ENCODE peak calls at places on chromosome 18, in four cellular contexts. Z is EH; C is Panc1; K is CD4-positive, alpha-beta T cell. P is an unnamed sample.

GRCh38 chr18:63829886-63830285 is 54.7 kb downstream of the SERPINB7 start:
- DNase-seq in C (no peak), K (no peak), Z (peak), P (no peak)

GRCh38 chr18:24018299-24018910 is 3.9 kb downstream of the TTC39C start:
- DNase-seq in C (no peak), Z (no peak), K (no peak), P (no peak)

GRCh38 chr18:21739604-21740473 is 753 bp upstream of the MIB1 start:
- DNase-seq in C (peak), Z (no peak), K (no peak), P (peak)

GRCh38 chr18:38487521-38487920 is 921.9 kb upstream of the CELF4 start:
- DNase-seq in C (no peak), Z (no peak), K (no peak), P (no peak)

GRCh38 chr18:22606563-22607283 is 189.0 kb upstream of the CTAGE1 start:
- DNase-seq in K (no peak), Z (peak), C (no peak), P (no peak)

GRCh38 chr18:73793386-73793785 is 354.2 kb downstream of the FBXO15 start:
- DNase-seq in Z (peak), K (no peak), C (no peak), P (no peak)

GRCh38 chr18:363327-364115 is 95.7 kb upstream of the THOC1 start:
- DNase-seq in C (no peak), Z (peak), K (no peak), P (no peak)

GRCh38 chr18:32661486-32662299 is 111.1 kb downstream of the KLHL14 start:
- DNase-seq in C (peak), K (no peak), Z (no peak), P (no peak)

GRCh38 chr18:11310476-11311086 is 161.2 kb upstream of the PIEZO2 start:
- DNase-seq in K (no peak), C (peak), Z (peak), P (peak)

GRCh38 chr18:7645756-7646155 is 78.6 kb downstream of the PTPRM start:
- DNase-seq in C (no peak), Z (no peak), K (no peak), P (no peak)

GRCh38 chr18:9379118-9379517 is 44.5 kb downstream of the TWSG1 start:
- DNase-seq in Z (no peak), K (no peak), C (no peak), P (no peak)

GRCh38 chr18:8752329-8752728 is 47.0 kb downstream of the MTCL1 start:
- DNase-seq in C (no peak), Z (peak), K (no peak), P (no peak)

GRCh38 chr18:3596324-3597158 is 146.6 kb downstream of the TGIF1 start:
- DNase-seq in K (no peak), Z (peak), C (no peak), P (peak)

GRCh38 chr18:60391571-60392226 is 19.1 kb upstream of the MC4R start:
- DNase-seq in Z (peak), C (no peak), K (no peak), P (no peak)

GRCh38 chr18:78891185-78891762 is 88.3 kb upstream of the SALL3 start:
- DNase-seq in K (no peak), C (no peak), Z (no peak), P (no peak)

GRCh38 chr18:26443853-26444252 is 104.5 kb downstream of the KCTD1 start:
- DNase-seq in C (no peak), Z (no peak), K (no peak), P (no peak)

GRCh38 chr18:43931439-43931838 is 654.1 kb upstream of the SYT4 start:
- DNase-seq in Z (no peak), K (no peak), C (no peak), P (no peak)

GRCh38 chr18:78898066-78898465 is 81.6 kb upstream of the SALL3 start:
- DNase-seq in K (no peak), C (no peak), Z (no peak), P (no peak)

GRCh38 chr18:63031439-63031838 is 288.1 kb downstream of the BCL2 start:
- DNase-seq in K (no peak), Z (no peak), C (no peak), P (no peak)

GRCh38 chr18:11660691-11661090 is 28.4 kb upstream of the GNAL start:
- DNase-seq in C (no peak), Z (no peak), K (no peak), P (no peak)

GRCh38 chr18:30954262-30954661 is 88.3 kb downstream of the DSC3 start:
- DNase-seq in Z (no peak), C (no peak), K (no peak), P (no peak)

GRCh38 chr18:48359626-48360025 is 49.6 kb downstream of the ZBTB7C start:
- DNase-seq in C (no peak), Z (no peak), K (no peak), P (no peak)

GRCh38 chr18:66616523-66616983 is 12.7 kb upstream of the CDH19 start:
- DNase-seq in Z (no peak), K (no peak), C (no peak), P (no peak)

GRCh38 chr18:30094556-30094955 is 948.0 kb downstream of the DSC3 start:
- DNase-seq in K (no peak), Z (peak), C (no peak), P (no peak)

GRCh38 chr18:76679877-76680276 is 142.5 kb upstream of the ZNF236 start:
- DNase-seq in Z (no peak), K (no peak), C (no peak), P (no peak)

GRCh38 chr18:57519668-57520424 is 66.7 kb downstream of the FECH start:
- DNase-seq in K (no peak), C (no peak), Z (no peak), P (no peak)

GRCh38 chr18:48786621-48787522 is 163.9 kb downstream of the SMAD7 start:
- DNase-seq in Z (no peak), C (no peak), K (no peak), P (no peak)

GRCh38 chr18:47983946-47984345 is 53.5 kb upstream of the SMAD2 start:
- DNase-seq in Z (no peak), K (no peak), C (no peak), P (no peak)

P was measured in heart right ventricle.